ENCODE peak calls at places on chromosomes 3 and 15, in five cellular contexts. One of them, this sample, is unnamed.

GRCh38 chr3:107172411-107172810 is 204.8 kb upstream of the CCDC54 start:
- DNase-seq in small intestine: no peak
- DNase-seq in ELR: no peak
- DNase-seq in non-pigmented ciliary epithelial cell: no peak
- DNase-seq in T-helper 9 cell: no peak
- DNase-seq in this sample: no peak

GRCh38 chr15:82970078-82970686 is 15.8 kb upstream of the RAMAC start:
- DNase-seq in T-helper 9 cell: no peak
- DNase-seq in non-pigmented ciliary epithelial cell: no peak
- DNase-seq in small intestine: no peak
- DNase-seq in ELR: no peak
- DNase-seq in this sample: no peak

GRCh38 chr15:31024979-31025378 is 33.6 kb upstream of the MTMR10 start:
- DNase-seq in non-pigmented ciliary epithelial cell: no peak
- DNase-seq in small intestine: peak
- DNase-seq in T-helper 9 cell: no peak
- DNase-seq in ELR: peak
- DNase-seq in this sample: no peak

GRCh38 chr3:29611252-29611651 is 330.4 kb downstream of the RBMS3 start:
- DNase-seq in T-helper 9 cell: no peak
- DNase-seq in non-pigmented ciliary epithelial cell: no peak
- DNase-seq in small intestine: no peak
- DNase-seq in ELR: no peak
- DNase-seq in this sample: no peak

GRCh38 chr3:38029400-38030125 is at the start of gene PLCD1:
- DNase-seq in T-helper 9 cell: peak
- DNase-seq in ELR: peak
- DNase-seq in small intestine: peak
- DNase-seq in non-pigmented ciliary epithelial cell: no peak
- DNase-seq in this sample: peak

GRCh38 chr3:100737334-100737733 is 28.0 kb downstream of the TFG start:
- DNase-seq in ELR: peak
- DNase-seq in T-helper 9 cell: no peak
- DNase-seq in small intestine: peak
- DNase-seq in non-pigmented ciliary epithelial cell: no peak
- DNase-seq in this sample: no peak

GRCh38 chr15:26200427-26200826 is 337.3 kb upstream of the ATP10A start:
- DNase-seq in non-pigmented ciliary epithelial cell: no peak
- DNase-seq in ELR: no peak
- DNase-seq in small intestine: no peak
- DNase-seq in T-helper 9 cell: no peak
- DNase-seq in this sample: no peak

GRCh38 chr3:26004205-26004604 is 214.3 kb downstream of the OXSM start:
- DNase-seq in ELR: no peak
- DNase-seq in small intestine: no peak
- DNase-seq in non-pigmented ciliary epithelial cell: no peak
- DNase-seq in T-helper 9 cell: no peak
- DNase-seq in this sample: no peak

GRCh38 chr15:100255644-100256043 is 86.1 kb downstream of the ADAMTS17 start:
- DNase-seq in small intestine: no peak
- DNase-seq in ELR: no peak
- DNase-seq in T-helper 9 cell: no peak
- DNase-seq in non-pigmented ciliary epithelial cell: no peak
- DNase-seq in this sample: no peak

GRCh38 chr3:8579101-8579500 is 65.5 kb downstream of the SSUH2 start:
- DNase-seq in non-pigmented ciliary epithelial cell: no peak
- DNase-seq in T-helper 9 cell: no peak
- DNase-seq in ELR: no peak
- DNase-seq in small intestine: no peak
- DNase-seq in this sample: no peak

GRCh38 chr3:32870373-32871091 is 52.7 kb downstream of the TRIM71 start:
- DNase-seq in non-pigmented ciliary epithelial cell: no peak
- DNase-seq in T-helper 9 cell: no peak
- DNase-seq in ELR: no peak
- DNase-seq in small intestine: no peak
- DNase-seq in this sample: no peak

GRCh38 chr15:89187911-89188514 is 33.4 kb downstream of the RLBP1 start:
- DNase-seq in non-pigmented ciliary epithelial cell: no peak
- DNase-seq in T-helper 9 cell: no peak
- DNase-seq in small intestine: no peak
- DNase-seq in ELR: no peak
- DNase-seq in this sample: no peak

GRCh38 chr3:56144792-56145191 is 323.5 kb downstream of the ERC2 start:
- DNase-seq in ELR: no peak
- DNase-seq in non-pigmented ciliary epithelial cell: no peak
- DNase-seq in small intestine: no peak
- DNase-seq in T-helper 9 cell: no peak
- DNase-seq in this sample: no peak

This sample was measured in mucosa of descending colon.